ENCODE peak calls at places on chromosomes 13 and 19, in five cellular contexts. D, Z, K, O and T are unnamed samples.

GRCh38 chr19:7242601-7243258 is 51.5 kb downstream of the INSR start:
- DNase-seq in D (peak), Z (no peak), K (no peak), O (peak), T (peak)

GRCh38 chr19:52689804-52690394 is 44.9 kb downstream of the ZNF611 start:
- DNase-seq in D (peak), Z (peak), K (no peak), O (no peak), T (no peak)

GRCh38 chr19:40744554-40745401 is 5.5 kb downstream of the ACTMAP start:
- DNase-seq in D (no peak), Z (no peak), K (no peak), O (no peak), T (peak)

GRCh38 chr19:54152878-54153524 is 6.5 kb downstream of the LENG1 start:
- DNase-seq in D (no peak), Z (no peak), K (no peak), O (no peak), T (no peak)

GRCh38 chr13:80036845-80037504 is 304.0 kb downstream of the SPRY2 start:
- DNase-seq in D (no peak), Z (no peak), K (no peak), O (no peak), T (no peak)

GRCh38 chr13:62129000-62129551 is 713.4 kb upstream of the PCDH20 start:
- DNase-seq in D (no peak), Z (no peak), K (no peak), O (no peak), T (no peak)

GRCh38 chr13:31007392-31007791 is 74.9 kb downstream of the TEX26 start:
- DNase-seq in D (no peak), Z (no peak), K (no peak), O (no peak), T (no peak)

GRCh38 chr13:99419591-99420243 is 81.6 kb upstream of the TM9SF2 start:
- DNase-seq in D (no peak), Z (no peak), K (no peak), O (no peak), T (no peak)

GRCh38 chr13:50386527-50387123 is 371.4 kb downstream of the KCNRG start:
- DNase-seq in D (no peak), Z (no peak), K (no peak), O (peak), T (no peak)

GRCh38 chr19:47992070-47992469 is at the start of gene BSPH1:
- DNase-seq in D (no peak), Z (no peak), K (no peak), O (no peak), T (no peak)

GRCh38 chr19:36255316-36255715 is 40.4 kb downstream of the ZNF146 start:
- DNase-seq in D (no peak), Z (no peak), K (no peak), O (no peak), T (no peak)

GRCh38 chr13:95740921-95741320 is 64.0 kb downstream of the DNAJC3 start:
- DNase-seq in D (no peak), Z (no peak), K (no peak), O (no peak), T (no peak)

GRCh38 chr19:47036233-47036651 is 12.2 kb downstream of the TMEM160 start:
- DNase-seq in D (no peak), Z (no peak), K (no peak), O (no peak), T (no peak)

GRCh38 chr13:89982406-89983085 is 1364.9 kb upstream of the MIR17HG start:
- DNase-seq in D (no peak), Z (no peak), K (no peak), O (no peak), T (no peak)

GRCh38 chr19:21604941-21605548 is 99.6 kb downstream of the ZNF429 start:
- DNase-seq in D (no peak), Z (no peak), K (no peak), O (no peak), T (no peak)

GRCh38 chr19:22256856-22257255 is 29.4 kb upstream of the ZNF729 start:
- DNase-seq in D (no peak), Z (no peak), K (no peak), O (no peak), T (no peak)

GRCh38 chr13:20940083-20940482 is 37.5 kb upstream of the XPO4 start:
- DNase-seq in D (no peak), Z (no peak), K (no peak), O (peak), T (no peak)

GRCh38 chr13:106619688-106620555 is 52.0 kb upstream of the ARGLU1 start:
- DNase-seq in D (peak), Z (peak), K (no peak), O (peak), T (peak)

DNA sequence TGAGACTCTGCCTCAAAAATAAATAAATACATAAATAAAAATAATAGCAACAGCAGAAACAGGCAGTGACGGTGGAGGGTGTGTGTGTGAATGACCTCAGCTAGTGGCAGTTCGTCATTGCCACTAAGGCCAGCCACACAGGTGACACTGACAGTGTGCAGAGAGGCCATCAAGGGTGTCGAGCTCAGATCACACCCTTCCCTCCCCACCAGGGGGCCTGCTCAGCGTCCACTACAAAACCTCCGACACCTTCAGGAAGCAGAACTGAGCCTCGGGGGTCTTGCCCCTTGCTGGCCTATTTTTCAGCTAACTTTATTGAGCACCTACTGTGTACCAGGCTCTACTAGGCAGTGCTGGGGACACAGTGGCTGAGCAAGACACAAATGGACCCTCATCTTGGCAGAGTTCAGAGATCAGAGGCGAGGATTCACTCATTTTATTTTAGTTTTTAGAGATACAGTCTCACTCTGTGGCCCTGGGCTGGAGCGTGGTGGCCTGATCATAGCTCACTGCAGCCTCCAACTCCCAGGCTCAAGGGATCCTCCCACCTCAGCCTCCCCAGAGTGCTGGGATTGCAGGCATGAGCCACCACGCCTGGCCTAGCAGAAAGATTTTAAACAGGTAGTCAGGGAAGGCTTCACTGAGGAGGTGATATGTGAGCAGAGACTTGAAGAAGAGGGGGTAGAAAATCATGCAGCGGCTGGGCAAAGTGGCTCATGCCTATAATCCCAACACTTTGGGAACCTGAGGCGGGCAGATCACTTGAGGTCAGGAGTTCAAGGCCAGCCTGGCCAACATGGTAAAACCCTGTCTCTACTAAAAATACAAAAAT is 30.3 kb upstream of the SEMA6B start:
- DNase-seq in D (no peak), Z (peak), K (no peak), O (no peak), T (peak)
- TF ChIP-seq CTCF in D (peak), Z (peak), K (peak), O (peak), T (peak)

DNA sequence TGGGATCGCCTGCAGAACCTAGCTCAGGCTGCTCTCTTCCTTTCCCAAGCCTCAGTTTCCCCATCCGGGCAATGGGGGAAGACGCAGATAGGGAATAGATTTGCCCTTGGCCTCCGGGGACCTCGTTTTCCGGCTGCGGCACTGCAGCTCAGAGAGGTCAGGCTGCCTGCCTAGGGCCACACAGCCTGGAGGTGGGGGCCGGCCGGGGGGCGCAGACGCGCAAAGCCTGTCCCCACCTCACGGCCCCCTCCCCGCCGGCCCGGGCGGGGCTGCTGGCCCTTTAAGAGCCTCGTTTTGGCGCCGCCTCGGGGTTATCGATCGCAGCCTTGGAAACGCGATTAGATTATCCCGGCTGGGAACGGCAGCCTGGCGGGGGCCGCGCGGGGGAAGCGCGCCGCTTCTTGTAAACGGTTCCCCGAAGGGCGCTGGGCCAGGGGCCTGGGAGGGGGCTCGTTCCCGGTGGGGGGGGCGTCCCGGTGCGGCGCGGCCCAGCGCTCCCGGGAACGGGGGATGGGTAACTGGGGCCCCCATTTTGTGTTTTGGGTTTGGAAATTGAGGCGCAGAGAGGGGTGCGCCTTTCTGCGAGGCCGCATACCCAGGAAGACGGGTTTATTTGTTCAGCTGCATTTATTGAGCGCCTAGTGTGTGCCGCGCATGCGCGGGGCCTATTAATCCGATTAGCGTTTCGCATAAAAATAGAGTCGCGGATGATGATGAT is 23.4 kb upstream of the TCF3 start:
- DNase-seq in D (no peak), Z (no peak), K (no peak), O (no peak), T (no peak)
- TF ChIP-seq CTCF in D (no peak), Z (no peak), K (no peak), O (no peak), T (no peak)

DNA sequence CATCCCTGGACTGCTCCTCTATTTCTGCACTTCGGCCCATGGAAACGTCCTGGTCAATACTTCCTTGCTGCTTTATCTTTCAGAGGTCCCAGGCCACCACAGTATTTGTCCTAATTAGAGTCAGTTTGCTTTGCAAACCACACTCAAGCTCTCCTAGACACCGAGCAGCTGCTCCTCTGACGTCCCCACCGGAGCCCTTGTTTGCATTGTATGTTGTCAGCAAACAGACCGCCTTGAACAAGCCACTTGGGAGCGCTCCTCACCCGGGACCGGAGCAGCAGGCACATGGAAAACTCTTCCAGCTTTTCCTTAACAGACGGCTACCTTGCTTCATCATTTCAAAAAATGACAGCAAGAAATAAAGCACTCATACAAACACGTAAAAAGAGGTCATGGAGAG is 51.5 kb upstream of the GTF3A start:
- DNase-seq in D (no peak), Z (no peak), K (no peak), O (peak), T (no peak)
- TF ChIP-seq CTCF in D (no peak), Z (no peak), K (no peak), O (no peak), T (no peak)

GRCh38 chr13:101475536-101475935 is 23.1 kb downstream of the ITGBL1 start:
- DNase-seq in D (no peak), Z (no peak), K (no peak), O (no peak), T (no peak)

GRCh38 chr13:101473458-101473857 is 21.0 kb downstream of the ITGBL1 start:
- DNase-seq in D (no peak), Z (no peak), K (peak), O (peak), T (no peak)

GRCh38 chr13:101474419-101474957 is 22.0 kb downstream of the ITGBL1 start:
- DNase-seq in D (no peak), Z (peak), K (no peak), O (peak), T (no peak)
- TF ChIP-seq CTCF in D (peak), Z (peak), K (peak), O (peak), T (no peak)

GRCh38 chr19:29598496-29598895 is 7.6 kb upstream of the POP4 start:
- DNase-seq in D (no peak), Z (no peak), K (no peak), O (no peak), T (no peak)
- TF ChIP-seq CTCF in D (no peak), Z (no peak), K (no peak), O (no peak), T (no peak)

DNA sequence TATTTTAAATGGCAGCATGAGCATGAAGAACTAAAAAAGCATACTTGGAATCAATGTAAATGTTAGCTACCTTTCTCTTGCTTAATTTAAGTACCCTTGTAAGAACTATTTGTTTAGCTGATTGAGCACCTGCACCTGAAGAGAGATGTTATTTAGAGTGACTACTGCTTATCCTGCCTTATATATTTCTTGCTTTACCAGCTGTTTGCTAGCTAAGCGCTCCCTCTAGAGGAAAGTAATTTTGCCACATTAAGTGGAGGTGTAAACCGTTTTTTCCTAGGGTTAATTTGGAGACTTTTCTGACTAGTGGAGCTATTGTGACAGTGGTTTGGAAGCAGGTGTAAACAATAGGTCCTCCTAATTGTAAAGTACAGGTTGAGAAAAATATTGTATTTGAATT is 19.4 kb upstream of the PSG2 start:
- DNase-seq in D (no peak), Z (no peak), K (no peak), O (no peak), T (no peak)
- TF ChIP-seq CTCF in D (no peak), Z (no peak), K (no peak), O (peak), T (no peak)

DNA sequence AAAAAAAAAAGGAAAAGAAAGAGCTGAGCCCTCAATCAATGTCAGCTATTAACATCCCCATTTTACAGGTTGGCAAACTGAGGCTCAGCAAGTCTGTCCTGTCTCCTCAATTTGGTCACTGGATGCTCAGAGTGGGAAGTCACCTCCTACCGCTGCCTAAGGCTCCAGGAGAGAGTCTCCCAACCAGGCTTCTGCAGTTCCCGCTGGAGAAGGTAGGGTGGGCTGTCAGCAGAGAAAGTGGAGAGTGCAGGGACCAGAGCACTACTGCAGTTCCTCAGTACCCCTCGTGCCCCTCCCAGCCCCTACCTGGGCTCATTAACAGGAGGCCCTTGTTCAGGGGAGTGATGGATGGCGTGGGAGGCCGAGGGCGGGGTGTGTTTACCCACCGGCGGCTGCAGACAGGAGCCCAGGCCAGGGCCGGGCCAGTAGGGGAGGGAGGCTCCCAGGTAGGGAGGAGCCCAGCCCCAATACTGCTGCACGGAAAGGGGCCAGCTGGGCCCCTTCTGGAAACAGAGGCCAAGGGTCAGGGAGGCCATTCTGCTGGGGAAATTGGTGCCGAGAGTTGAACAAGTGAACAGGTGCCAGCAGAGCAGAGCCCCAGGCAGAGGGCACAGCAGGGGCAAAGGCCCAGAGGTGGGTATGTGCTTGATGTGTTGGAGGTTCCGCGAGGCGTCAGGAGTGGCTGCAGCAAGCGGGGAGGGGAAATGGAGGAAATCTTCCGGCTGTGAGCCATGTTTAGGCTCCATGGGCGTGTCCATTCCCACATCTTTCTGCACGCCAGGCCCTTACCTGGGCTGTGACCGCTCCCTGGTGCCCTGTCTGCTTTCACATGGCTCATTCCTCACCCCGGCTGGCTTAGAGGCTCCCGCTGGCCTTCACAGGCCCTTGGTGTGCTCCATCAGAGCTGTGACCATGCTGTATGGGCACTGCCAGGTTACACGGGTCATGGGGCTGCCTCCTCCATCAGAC is 7.6 kb upstream of the COMP start:
- DNase-seq in D (no peak), Z (no peak), K (no peak), O (no peak), T (no peak)
- TF ChIP-seq CTCF in D (no peak), Z (peak), K (no peak), O (no peak), T (no peak)

GRCh38 chr19:51096473-51097165 is 11.6 kb downstream of the CTU1 start:
- DNase-seq in D (no peak), Z (no peak), K (no peak), O (no peak), T (no peak)
- TF ChIP-seq CTCF in D (peak), Z (peak), K (peak), O (peak), T (no peak)

GRCh38 chr13:113220877-113221276 is 11.5 kb downstream of the CUL4A start:
- DNase-seq in D (no peak), Z (no peak), K (no peak), O (no peak), T (no peak)
- TF ChIP-seq CTCF in D (peak), Z (peak), K (peak), O (peak), T (no peak)